ENCODE peak calls at places on chromosomes 6 and 20, in five cellular contexts. W, H, B, I and C are unnamed samples. For H3K4me1, the result is how much of the 10 kb centered on the place peaks cover.

GRCh38 chr6:45388328-45388727 is 10.6 kb upstream of the SUPT3H start:
- DNase-seq in W (peak), H (no peak), B (no peak), I (no peak), C (no peak)

GRCh38 chr6:160277144-160277543 is 18.5 kb upstream of the SLC22A2 start:
- DNase-seq in W (no peak), H (no peak), B (no peak), I (no peak), C (no peak)

GRCh38 chr6:79635179-79635578 is 4.0 kb downstream of the SH3BGRL2 start:
- DNase-seq in W (no peak), H (peak), B (no peak), I (no peak), C (no peak)

GRCh38 chr6:70210462-70210861 is 92.4 kb downstream of the COL9A1 start:
- DNase-seq in W (no peak), H (peak), B (no peak), I (no peak), C (no peak)

GRCh38 chr6:139982652-139983051 is 608.2 kb upstream of the CITED2 start:
- DNase-seq in W (no peak), H (peak), B (no peak), I (no peak), C (no peak)

GRCh38 chr20:53183181-53183580 is 211.0 kb downstream of the TSHZ2 start:
- DNase-seq in W (no peak), H (no peak), B (no peak), I (no peak), C (no peak)

GRCh38 chr6:163092846-163093245 is 321.7 kb upstream of the QKI start:
- DNase-seq in W (no peak), H (no peak), B (no peak), I (no peak), C (no peak)

GRCh38 chr6:57434944-57435343 is 117.5 kb downstream of the PRIM2 start:
- DNase-seq in W (no peak), H (no peak), B (no peak), I (no peak), C (no peak)

GRCh38 chr20:38673731-38674177 is 50.5 kb upstream of the SLC32A1 start:
- DNase-seq in W (peak), H (peak), B (no peak), I (no peak), C (no peak)

GRCh38 chr6:30074331-30075093 is 1.1 kb downstream of the RNF39 start:
- DNase-seq in W (peak), H (no peak), B (no peak), I (no peak), C (peak)

GRCh38 chr6:44342052-44342451 is 398 bp upstream of the SPATS1 start:
- DNase-seq in W (no peak), H (no peak), B (no peak), I (no peak), C (no peak)

GRCh38 chr6:168623736-168624135 is 182.8 kb downstream of the SMOC2 start:
- DNase-seq in W (no peak), H (no peak), B (no peak), I (no peak), C (no peak)

GRCh38 chr6:55040102-55040848 is 134.0 kb upstream of the HCRTR2 start:
- DNase-seq in W (no peak), H (no peak), B (no peak), I (no peak), C (no peak)

GRCh38 chr6:90110971-90111370 is 185.7 kb downstream of the BACH2 start:
- DNase-seq in W (no peak), H (no peak), B (no peak), I (no peak), C (no peak)

GRCh38 chr6:104710543-104711335 is 149.0 kb downstream of the HACE1 start:
- DNase-seq in W (no peak), H (no peak), B (no peak), I (no peak), C (no peak)

GRCh38 chr20:51687071-51687470 is 81.1 kb downstream of the ATP9A start:
- DNase-seq in W (no peak), H (no peak), B (no peak), I (peak), C (no peak)

GRCh38 chr6:35360349-35361138 is 18.2 kb downstream of the PPARD start:
- DNase-seq in W (peak), H (no peak), B (no peak), I (no peak), C (no peak)

GRCh38 chr6:2026133-2026532 is 219.3 kb downstream of the GMDS start:
- DNase-seq in W (no peak), H (peak), B (no peak), I (no peak), C (no peak)

GRCh38 chr20:41649489-41649888 is 31.3 kb upstream of the CHD6 start:
- DNase-seq in W (peak), H (no peak), B (peak), I (no peak), C (peak)

GRCh38 chr6:76972463-76972862 is 490.8 kb downstream of the HTR1B start:
- DNase-seq in W (no peak), H (no peak), B (no peak), I (no peak), C (no peak)

GRCh38 chr6:34798057-34798456 is 6.2 kb downstream of the BLTP3A start:
- DNase-seq in W (no peak), H (no peak), B (no peak), I (no peak), C (no peak)

DNA sequence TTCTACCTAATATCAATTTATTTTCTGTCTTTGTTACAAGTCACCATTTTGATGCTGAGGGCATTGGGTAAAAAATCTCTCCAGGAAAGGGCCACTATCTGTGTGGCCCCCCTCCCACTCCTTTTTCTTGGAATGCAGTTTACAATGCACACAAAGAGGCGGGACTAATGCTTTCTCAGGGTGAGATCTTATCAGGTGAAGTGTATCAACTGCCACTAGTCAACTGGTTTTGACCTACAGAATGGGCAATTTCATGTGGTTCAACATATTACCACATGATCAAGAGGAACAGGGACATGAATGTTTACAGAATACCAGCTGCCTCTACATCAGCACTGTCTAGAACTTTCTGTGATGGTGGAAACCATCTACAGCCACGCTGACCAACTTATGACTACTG is 3.7 kb downstream of the RRBP1 start:
- DNase-seq in W (no peak), H (no peak), B (no peak), I (no peak), C (no peak)
- H3K4me1 ChIP-seq in W (under half), H (under half), B (under half), I (under half), C (under half)

DNA sequence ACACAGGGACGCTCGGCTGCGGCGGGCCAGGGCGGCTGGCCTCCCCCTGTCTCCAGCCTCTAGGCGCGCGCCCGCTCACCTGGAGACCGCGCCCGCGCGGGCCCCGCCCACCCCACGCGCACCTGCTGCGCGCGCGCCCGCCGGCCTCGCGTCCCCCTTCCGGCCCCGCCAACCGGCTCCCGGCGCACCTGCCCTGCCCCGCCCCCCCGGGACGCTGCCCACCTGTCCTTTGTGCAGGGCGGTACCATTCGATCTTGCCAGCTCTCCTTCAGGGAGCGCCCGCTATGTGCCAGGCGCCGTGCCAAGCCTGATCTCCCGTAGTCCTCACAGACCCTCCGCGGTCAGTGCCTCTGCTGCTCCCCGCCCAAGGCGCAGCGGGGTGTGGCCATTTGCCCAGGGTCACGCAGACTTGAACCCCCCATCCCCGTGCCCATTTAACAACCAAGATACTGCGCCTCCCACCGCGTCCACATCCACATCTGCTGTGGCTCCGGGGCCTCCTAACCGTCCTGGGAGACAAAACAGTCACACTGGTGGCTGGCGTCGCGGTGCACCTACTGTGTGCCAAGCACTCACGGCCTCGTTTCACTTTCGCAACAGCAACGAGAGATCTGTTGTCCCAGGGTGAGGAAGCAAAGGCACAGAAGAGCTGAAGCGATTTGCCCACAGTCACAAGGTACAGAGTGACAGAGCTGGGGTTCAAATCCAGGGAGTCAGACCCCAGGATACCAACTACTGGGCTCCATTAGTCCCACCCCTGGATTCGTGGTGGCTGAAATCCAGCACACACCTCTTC is 48.1 kb downstream of the NOL4L start:
- DNase-seq in W (peak), H (no peak), B (peak), I (no peak), C (peak)
- H3K27ac ChIP-seq in W (peak), H (no peak), B (peak), I (no peak), C (peak)

GRCh38 chr6:149842331-149842730 is 21.8 kb downstream of the LRP11 start:
- DNase-seq in W (no peak), H (no peak), B (no peak), I (no peak), C (no peak)

GRCh38 chr6:149843051-149843633 is 21.0 kb downstream of the LRP11 start:
- DNase-seq in W (no peak), H (no peak), B (no peak), I (no peak), C (no peak)

GRCh38 chr6:149845549-149845948 is 18.6 kb downstream of the LRP11 start:
- DNase-seq in W (no peak), H (no peak), B (no peak), I (no peak), C (no peak)

GRCh38 chr6:149844480-149844879 is 19.7 kb downstream of the LRP11 start:
- DNase-seq in W (no peak), H (no peak), B (no peak), I (no peak), C (no peak)

DNA sequence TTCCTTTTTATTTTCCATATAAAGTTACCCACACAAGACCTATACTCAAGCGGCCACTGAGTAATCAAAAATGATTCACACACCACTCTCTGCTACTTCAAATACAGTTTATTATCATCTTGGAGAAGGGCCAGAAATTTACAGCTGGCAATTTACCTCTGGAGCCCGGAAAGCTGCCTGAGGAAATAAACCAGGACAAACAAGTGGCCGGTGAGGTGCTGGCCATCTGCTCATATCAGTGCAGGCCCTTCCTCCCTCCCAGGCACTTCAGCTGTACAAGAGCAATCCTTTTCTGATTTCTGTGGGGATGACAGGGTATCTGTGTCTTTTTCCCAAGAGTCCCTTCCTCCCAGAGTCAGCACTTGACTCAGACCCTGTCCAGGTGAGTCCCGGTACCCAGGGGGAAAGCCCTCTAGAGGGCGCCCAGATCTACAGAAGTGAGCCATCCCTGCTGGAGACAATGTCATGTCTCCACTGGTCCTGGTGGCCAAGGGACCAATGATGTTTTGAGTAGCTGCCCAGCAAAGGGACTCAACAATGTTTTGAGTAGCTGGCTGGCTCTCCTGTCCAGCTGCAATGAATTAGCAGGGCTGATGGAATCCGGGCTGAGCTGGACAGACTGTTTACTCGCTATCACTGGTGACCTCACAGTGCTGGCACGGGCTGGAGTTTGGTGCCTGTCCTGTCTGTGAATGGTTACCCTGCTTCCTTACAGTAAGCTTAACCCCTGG is 23.6 kb downstream of the LRP11 start:
- DNase-seq in W (peak), H (peak), B (peak), I (peak), C (peak)
- TF ChIP-seq CTCF in W (peak), H (peak), B (peak), I (peak), C (peak)

GRCh38 chr6:7115452-7116223 is 7.9 kb downstream of the RREB1 start:
- DNase-seq in W (no peak), H (no peak), B (no peak), I (no peak), C (peak)

GRCh38 chr6:7110092-7110792 is 2.5 kb downstream of the RREB1 start:
- DNase-seq in W (no peak), H (no peak), B (no peak), I (no peak), C (no peak)

GRCh38 chr6:7111095-7111690 is 3.4 kb downstream of the RREB1 start:
- DNase-seq in W (no peak), H (no peak), B (no peak), I (no peak), C (no peak)

GRCh38 chr6:7114744-7115451 is 7.1 kb downstream of the RREB1 start:
- DNase-seq in W (no peak), H (no peak), B (no peak), I (no peak), C (peak)

GRCh38 chr6:7112741-7113313 is 5.1 kb downstream of the RREB1 start:
- DNase-seq in W (peak), H (no peak), B (no peak), I (no peak), C (peak)
- H3K4me1 ChIP-seq in W (under half), H (half or more), B (under half), I (under half), C (under half)

GRCh38 chr20:8390500-8390899 is 258.4 kb downstream of the PLCB1 start:
- DNase-seq in W (no peak), H (no peak), B (no peak), I (no peak), C (no peak)

GRCh38 chr20:8386991-8387390 is 254.9 kb downstream of the PLCB1 start:
- DNase-seq in W (no peak), H (no peak), B (no peak), I (no peak), C (no peak)

GRCh38 chr20:8388146-8388545 is 256.1 kb downstream of the PLCB1 start:
- DNase-seq in W (no peak), H (peak), B (no peak), I (no peak), C (no peak)

GRCh38 chr20:8389381-8390368 is 257.6 kb downstream of the PLCB1 start:
- DNase-seq in W (peak), H (peak), B (peak), I (peak), C (no peak)

GRCh38 chr20:8388707-8389106 is 256.6 kb downstream of the PLCB1 start:
- DNase-seq in W (no peak), H (no peak), B (no peak), I (no peak), C (no peak)
- H3K27ac ChIP-seq in W (no peak), H (no peak), B (no peak), I (no peak), C (no peak)

GRCh38 chr20:60725311-60725906 is 526.7 kb upstream of the CDH4 start:
- DNase-seq in W (no peak), H (no peak), B (no peak), I (no peak), C (no peak)
- TF ChIP-seq CTCF in W (no peak), H (no peak), B (no peak), I (no peak), C (no peak)

DNA sequence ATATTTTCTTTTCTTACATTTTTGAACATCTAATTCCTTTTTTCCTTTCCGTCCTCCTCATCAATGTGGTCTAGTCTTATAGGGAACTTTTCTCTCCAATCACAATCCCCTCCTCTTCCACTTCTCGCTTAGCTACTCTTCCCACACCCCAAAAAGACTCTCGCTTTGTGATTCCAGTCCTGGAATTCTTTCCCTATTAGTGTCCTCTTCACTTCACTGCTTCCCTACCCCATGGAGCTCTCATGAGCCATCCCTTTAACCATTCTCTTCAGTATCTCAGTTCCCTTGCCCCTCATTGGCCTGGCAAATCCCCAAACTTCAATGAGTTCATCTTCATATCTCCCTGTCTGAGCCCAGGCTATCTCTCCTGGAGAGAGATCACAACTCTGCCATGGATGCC is 55.3 kb upstream of the CEP85L start:
- DNase-seq in W (no peak), H (no peak), B (no peak), I (no peak), C (no peak)
- H3K4me1 ChIP-seq in W (under half), H (under half), B (under half), I (under half), C (under half)

GRCh38 chr6:131001945-131002661 is 60.9 kb downstream of the EPB41L2 start:
- DNase-seq in W (no peak), H (no peak), B (no peak), I (no peak), C (no peak)
- H3K27ac ChIP-seq in W (peak), H (no peak), B (no peak), I (no peak), C (no peak)

DNA sequence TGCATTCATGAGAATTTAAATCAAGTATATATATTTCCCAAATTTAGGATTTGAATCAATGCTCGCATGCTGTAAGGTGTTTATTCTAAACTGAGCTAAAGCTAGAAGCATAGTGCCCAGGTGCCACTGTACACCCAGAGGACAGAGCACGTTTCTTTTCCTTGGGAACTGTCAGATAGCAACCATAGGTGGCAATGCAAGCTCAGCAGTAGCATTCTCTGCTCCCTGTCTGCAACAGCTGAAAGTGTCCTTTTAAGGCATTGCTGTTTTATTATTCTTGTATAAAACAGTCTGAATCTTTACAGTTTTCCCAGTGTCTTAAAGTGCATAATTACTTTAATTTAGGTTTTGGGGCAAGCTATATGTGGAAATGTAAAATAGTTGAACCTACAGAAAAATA is 443.4 kb upstream of the MMS22L start:
- DNase-seq in W (peak), H (no peak), B (no peak), I (no peak), C (no peak)
- TF ChIP-seq CTCF in W (peak), H (peak), B (peak), I (no peak), C (no peak)